ENCODE peak calls at places on chromosomes 7 and 10, in six cellular contexts. O is HTR-8/SVneo, B is non-pigmented ciliary epithelial cell, R is fibroblast of the aortic adventitia, X is heart right ventricle, S is AG04449. G is an unnamed sample.

GRCh38 chr10:52451817-52452216 is 137.7 kb downstream of the DKK1 start:
- DNase-seq in X (no peak), O (peak; percentile 51), S (peak; percentile 44), R (peak; percentile 73), B (no peak), G (no peak)

GRCh38 chr7:3112499-3113134 is 69.0 kb upstream of the CARD11 start:
- DNase-seq in R (no peak), O (no peak), X (no peak), B (no peak), S (no peak), G (no peak)

GRCh38 chr7:17298840-17299476 is 506 bp downstream of the AHR start:
- DNase-seq in S (no peak), B (no peak), O (peak; percentile 14), X (peak; percentile 45), R (no peak), G (no peak)

GRCh38 chr7:104306788-104307187 is 21.6 kb upstream of the LHFPL3 start:
- DNase-seq in B (no peak), X (no peak), S (no peak), O (no peak), R (no peak), G (no peak)

GRCh38 chr7:43569424-43569823 is 13.5 kb upstream of the STK17A start:
- DNase-seq in R (peak; percentile 39), O (peak; percentile 41), S (no peak), X (no peak), B (peak; percentile 87), G (no peak)

GRCh38 chr7:99839560-99840011 is 11.8 kb downstream of the CYP3A43 start:
- DNase-seq in B (no peak), O (no peak), S (no peak), X (no peak), R (no peak), G (no peak)

GRCh38 chr7:140904081-140904480 is 20.6 kb downstream of the BRAF start:
- DNase-seq in X (no peak), B (no peak), S (no peak), R (no peak), O (no peak), G (no peak)

GRCh38 chr7:89813096-89813495 is 341.2 kb upstream of the STEAP1 start:
- DNase-seq in B (no peak), S (no peak), O (no peak), R (no peak), X (no peak), G (no peak)

GRCh38 chr7:110987130-110987693 is 103.7 kb upstream of the LRRN3 start:
- DNase-seq in R (no peak), X (no peak), B (no peak), S (no peak), O (no peak), G (peak; percentile 68)

GRCh38 chr7:120997902-120998301 is 9.4 kb downstream of the CPED1 start:
- DNase-seq in S (no peak), O (no peak), X (no peak), R (no peak), B (no peak), G (no peak)

GRCh38 chr7:131555565-131556054 is 818 bp downstream of the PODXL start:
- DNase-seq in S (no peak), R (no peak), X (no peak), B (no peak), O (no peak), G (no peak)

GRCh38 chr7:121123028-121123427 is 134.5 kb downstream of the CPED1 start:
- DNase-seq in B (no peak), O (no peak), S (no peak), X (no peak), R (no peak), G (no peak)

GRCh38 chr7:100034871-100035510 is 14.6 kb upstream of the ZSCAN21 start:
- DNase-seq in O (no peak), X (no peak), S (peak; percentile 97), R (peak; percentile 89), B (peak; percentile 79), G (no peak)

GRCh38 chr7:134619627-134620331 is 26.9 kb upstream of the BPGM start:
- DNase-seq in B (peak; percentile 83), S (peak; percentile 76), X (no peak), O (no peak), R (peak; percentile 91), G (peak; percentile 18)

GRCh38 chr7:83468251-83468739 is 180.6 kb downstream of the SEMA3E start:
- DNase-seq in S (peak; percentile 89), O (peak; percentile 72), B (peak; percentile 97), X (peak; percentile 70), R (peak; percentile 98), G (peak; percentile 99)

GRCh38 chr7:45363669-45364068 is 206.1 kb downstream of the RAMP3 start:
- DNase-seq in B (no peak), O (no peak), S (no peak), R (no peak), X (no peak), G (no peak)

GRCh38 chr10:62268027-62268398 is 631 bp downstream of the RTKN2 start:
- DNase-seq in X (no peak), R (no peak), S (no peak), B (no peak), O (no peak), G (no peak)

GRCh38 chr7:111672901-111673300 is 110.6 kb upstream of the IMMP2L start:
- DNase-seq in X (no peak), O (no peak), B (no peak), S (no peak), R (no peak), G (no peak)

GRCh38 chr7:143499743-143500348 is 22.2 kb downstream of the TAS2R41 start:
- DNase-seq in S (no peak), R (peak; percentile 73), O (no peak), B (no peak), X (peak; percentile 24), G (no peak)

GRCh38 chr7:120460928-120461327 is 188.0 kb downstream of the KCND2 start:
- DNase-seq in X (no peak), O (no peak), S (no peak), B (no peak), R (no peak), G (no peak)

GRCh38 chr10:119285495-119286267 is 78.3 kb downstream of the GRK5 start:
- DNase-seq in X (no peak), R (no peak), B (no peak), S (no peak), O (no peak), G (no peak)